ENCODE peak calls at places on chromosome 4, in nine cellular contexts. C is HuH-7; I is naive thymus-derived CD4-positive, alpha-beta T cell; H is fibroblast of lung; X is adipocyte; E is NCI-H1417; J is activated naive CD4-positive, alpha-beta T cell treated with Interleukin-2 at 50 U/mL for 16 hours; Y is NCI-H2171 treated with DMSO at 0.1 percent for 48 hours; K is Kasumi-1. T is an unnamed sample.

GRCh38 chr4:168569066-168569908 is 72.4 kb downstream of the PALLD start:
- DNase-seq in C (peak; percentile 60), I (no peak), H (no peak), X (no peak), E (no peak), J (peak; percentile 28), Y (peak; percentile 92), K (no peak), T (no peak)

GRCh38 chr4:159463235-159463634 is 360.4 kb downstream of the RAPGEF2 start:
- DNase-seq in C (no peak), I (no peak), H (no peak), X (no peak), E (no peak), J (no peak), Y (no peak), K (no peak), T (no peak)

GRCh38 chr4:38102942-38103604 is 142.9 kb downstream of the PTTG2 start:
- DNase-seq in C (no peak), I (no peak), H (no peak), X (no peak), E (no peak), J (no peak), Y (no peak), K (no peak), T (no peak)

GRCh38 chr4:67581913-67582312 is 23.4 kb downstream of the STAP1 start:
- DNase-seq in C (no peak), I (no peak), H (no peak), X (no peak), E (no peak), J (no peak), Y (no peak), K (no peak), T (no peak)

GRCh38 chr4:26015133-26015651 is 101.2 kb downstream of the SMIM20 start:
- DNase-seq in C (no peak), I (no peak), H (peak; percentile 89), X (peak; percentile 94), E (no peak), J (no peak), Y (no peak), K (no peak), T (no peak)

GRCh38 chr4:152374606-152375285 is 161.1 kb downstream of the FBXW7 start:
- DNase-seq in C (no peak), I (no peak), H (no peak), X (peak; percentile 25), E (no peak), J (no peak), Y (no peak), K (no peak), T (no peak)

GRCh38 chr4:90069151-90069550 is 58.0 kb upstream of the CCSER1 start:
- DNase-seq in C (no peak), I (no peak), H (no peak), X (no peak), E (no peak), J (no peak), Y (no peak), K (no peak), T (no peak)

GRCh38 chr4:123546661-123547060 is 150.1 kb downstream of the SPRY1 start:
- DNase-seq in C (no peak), I (no peak), H (no peak), X (no peak), E (no peak), J (no peak), Y (no peak), K (no peak), T (no peak)

GRCh38 chr4:99349338-99349737 is 3.2 kb downstream of the ADH1C start:
- DNase-seq in C (no peak), I (no peak), H (no peak), X (no peak), E (no peak), J (no peak), Y (no peak), K (no peak), T (no peak)

GRCh38 chr4:41448935-41449334 is 89.0 kb upstream of the LIMCH1 start:
- DNase-seq in C (no peak), I (no peak), H (peak; percentile 70), X (no peak), E (no peak), J (no peak), Y (no peak), K (no peak), T (no peak)

GRCh38 chr4:6574747-6575502 is at the start of gene MAN2B2:
- DNase-seq in C (peak; percentile 98), I (peak; percentile 79), H (peak; percentile 65), X (peak; percentile 95), E (peak; percentile 91), J (peak; percentile 86), Y (peak; percentile 53), K (peak; percentile 34), T (peak; percentile 93)

GRCh38 chr4:48175806-48176205 is 41.8 kb upstream of the TXK start:
- DNase-seq in C (no peak), I (no peak), H (no peak), X (no peak), E (no peak), J (no peak), Y (no peak), K (no peak), T (no peak)

GRCh38 chr4:31234494-31234893 is 514.3 kb downstream of the PCDH7 start:
- DNase-seq in C (no peak), I (no peak), H (no peak), X (no peak), E (no peak), J (no peak), Y (peak; percentile 3), K (no peak), T (no peak)

GRCh38 chr4:139720806-139721205 is 55.2 kb downstream of the MGST2 start:
- DNase-seq in C (no peak), I (no peak), H (peak; percentile 38), X (no peak), E (no peak), J (no peak), Y (no peak), K (no peak), T (no peak)

GRCh38 chr4:156298230-156298629 is 344.6 kb upstream of the CTSO start:
- DNase-seq in C (no peak), I (no peak), H (peak; percentile 77), X (peak; percentile 64), E (no peak), J (no peak), Y (peak; percentile 72), K (no peak), T (no peak)

GRCh38 chr4:114250439-114250891 is 271.0 kb upstream of the ARSJ start:
- DNase-seq in C (no peak), I (no peak), H (peak; percentile 69), X (no peak), E (no peak), J (no peak), Y (no peak), K (no peak), T (no peak)

GRCh38 chr4:8646296-8647093 is 53.9 kb downstream of the CPZ start:
- DNase-seq in C (peak; percentile 32), I (no peak), H (no peak), X (no peak), E (peak; percentile 68), J (no peak), Y (peak; percentile 53), K (no peak), T (no peak)

GRCh38 chr4:1305261-1305711 is 15.6 kb downstream of the MAEA start:
- DNase-seq in C (no peak), I (no peak), H (no peak), X (no peak), E (no peak), J (no peak), Y (no peak), K (no peak), T (no peak)

GRCh38 chr4:146192060-146192459 is 16.5 kb downstream of the LSM6 start:
- DNase-seq in C (peak; percentile 44), I (no peak), H (peak; percentile 24), X (no peak), E (no peak), J (no peak), Y (no peak), K (no peak), T (no peak)

GRCh38 chr4:148778980-148779675 is 336.9 kb upstream of the NR3C2 start:
- DNase-seq in C (no peak), I (no peak), H (no peak), X (no peak), E (no peak), J (no peak), Y (no peak), K (no peak), T (no peak)

GRCh38 chr4:153683763-153684181 is 308 bp upstream of the TLR2 start:
- DNase-seq in C (no peak), I (no peak), H (no peak), X (no peak), E (no peak), J (no peak), Y (no peak), K (no peak), T (no peak)

GRCh38 chr4:145388043-145388442 is 93.6 kb upstream of the SMAD1 start:
- DNase-seq in C (no peak), I (no peak), H (no peak), X (no peak), E (no peak), J (no peak), Y (no peak), K (no peak), T (no peak)

GRCh38 chr4:153349206-153349805 is 4.8 kb downstream of the MND1 start:
- DNase-seq in C (no peak), I (no peak), H (no peak), X (no peak), E (no peak), J (no peak), Y (no peak), K (no peak), T (no peak)

GRCh38 chr4:185201983-185202962 is 1.5 kb downstream of the CFAP97 start:
- DNase-seq in C (peak; percentile 21), I (peak; percentile 61), H (peak; percentile 28), X (peak; percentile 45), E (peak; percentile 0), J (peak; percentile 29), Y (no peak), K (peak; percentile 51), T (no peak)

GRCh38 chr4:99248714-99249113 is 29.7 kb upstream of the ADH6 start:
- DNase-seq in C (no peak), I (no peak), H (peak; percentile 50), X (no peak), E (no peak), J (no peak), Y (no peak), K (no peak), T (no peak)

GRCh38 chr4:142404191-142404611 is 441.9 kb downstream of the INPP4B start:
- DNase-seq in C (no peak), I (no peak), H (peak; percentile 62), X (peak; percentile 89), E (no peak), J (peak; percentile 67), Y (no peak), K (peak; percentile 43), T (no peak)

GRCh38 chr4:16684083-16684482 is 214.4 kb downstream of the LDB2 start:
- DNase-seq in C (no peak), I (no peak), H (peak; percentile 66), X (peak; percentile 86), E (no peak), J (no peak), Y (no peak), K (no peak), T (no peak)

GRCh38 chr4:66681962-66682361 is 863.3 kb downstream of the CENPC start:
- DNase-seq in C (no peak), I (no peak), H (no peak), X (peak; percentile 32), E (no peak), J (no peak), Y (no peak), K (no peak), T (no peak)